ENCODE peak calls at places on chromosomes 6 and 20, in five cellular contexts. One of them, this sample, is unnamed.

GRCh38 chr6:37653933-37654565 is 43.6 kb downstream of the MDGA1 start:
- DNase-seq in activated naive CD8-positive, alpha-beta T cell treated with anti-CD3 and anti-CD28 coated beads, Interleukin-2, amount 10 ng/mL, durations not matched to agents 7 days and 5 days: no peak
- DNase-seq in cardiac fibroblast: peak; percentile 72
- DNase-seq in OCI-LY7: peak; percentile 50
- DNase-seq in DMS53: peak; percentile 62
- DNase-seq in this sample: peak; percentile 77

GRCh38 chr6:130893277-130893676 is 66.1 kb downstream of the SMLR1 start:
- DNase-seq in activated naive CD8-positive, alpha-beta T cell treated with anti-CD3 and anti-CD28 coated beads, Interleukin-2, amount 10 ng/mL, durations not matched to agents 7 days and 5 days: no peak
- DNase-seq in cardiac fibroblast: no peak
- DNase-seq in OCI-LY7: no peak
- DNase-seq in DMS53: no peak
- DNase-seq in this sample: no peak

GRCh38 chr20:36548704-36549627 is 7.6 kb downstream of the MYL9 start:
- DNase-seq in activated naive CD8-positive, alpha-beta T cell treated with anti-CD3 and anti-CD28 coated beads, Interleukin-2, amount 10 ng/mL, durations not matched to agents 7 days and 5 days: no peak
- DNase-seq in cardiac fibroblast: no peak
- DNase-seq in OCI-LY7: no peak
- DNase-seq in DMS53: no peak
- DNase-seq in this sample: no peak

GRCh38 chr6:36126553-36127458 is 3.5 kb upstream of the MAPK13 start:
- DNase-seq in activated naive CD8-positive, alpha-beta T cell treated with anti-CD3 and anti-CD28 coated beads, Interleukin-2, amount 10 ng/mL, durations not matched to agents 7 days and 5 days: no peak
- DNase-seq in cardiac fibroblast: peak; percentile 74
- DNase-seq in OCI-LY7: no peak
- DNase-seq in DMS53: no peak
- DNase-seq in this sample: peak; percentile 57

GRCh38 chr6:85035769-85036168 is 271.4 kb upstream of the TBX18 start:
- DNase-seq in activated naive CD8-positive, alpha-beta T cell treated with anti-CD3 and anti-CD28 coated beads, Interleukin-2, amount 10 ng/mL, durations not matched to agents 7 days and 5 days: no peak
- DNase-seq in cardiac fibroblast: no peak
- DNase-seq in OCI-LY7: no peak
- DNase-seq in DMS53: no peak
- DNase-seq in this sample: no peak

GRCh38 chr6:40148882-40149573 is 214.8 kb upstream of the MOCS1 start:
- DNase-seq in activated naive CD8-positive, alpha-beta T cell treated with anti-CD3 and anti-CD28 coated beads, Interleukin-2, amount 10 ng/mL, durations not matched to agents 7 days and 5 days: no peak
- DNase-seq in cardiac fibroblast: no peak
- DNase-seq in OCI-LY7: peak; percentile 79
- DNase-seq in DMS53: no peak
- DNase-seq in this sample: no peak

GRCh38 chr20:3082306-3082951 is 2.1 kb downstream of the AVP start:
- DNase-seq in activated naive CD8-positive, alpha-beta T cell treated with anti-CD3 and anti-CD28 coated beads, Interleukin-2, amount 10 ng/mL, durations not matched to agents 7 days and 5 days: no peak
- DNase-seq in cardiac fibroblast: no peak
- DNase-seq in OCI-LY7: no peak
- DNase-seq in DMS53: peak; percentile 57
- DNase-seq in this sample: no peak

GRCh38 chr20:64051532-64052325 is 2.3 kb upstream of the SOX18 start:
- DNase-seq in activated naive CD8-positive, alpha-beta T cell treated with anti-CD3 and anti-CD28 coated beads, Interleukin-2, amount 10 ng/mL, durations not matched to agents 7 days and 5 days: no peak
- DNase-seq in cardiac fibroblast: no peak
- DNase-seq in OCI-LY7: no peak
- DNase-seq in DMS53: no peak
- DNase-seq in this sample: no peak

GRCh38 chr20:24640686-24641085 is 171.3 kb downstream of the SYNDIG1 start:
- DNase-seq in activated naive CD8-positive, alpha-beta T cell treated with anti-CD3 and anti-CD28 coated beads, Interleukin-2, amount 10 ng/mL, durations not matched to agents 7 days and 5 days: no peak
- DNase-seq in cardiac fibroblast: no peak
- DNase-seq in OCI-LY7: no peak
- DNase-seq in DMS53: no peak
- DNase-seq in this sample: no peak

GRCh38 chr20:41006936-41007871 is 21.4 kb upstream of the TOP1 start:
- DNase-seq in activated naive CD8-positive, alpha-beta T cell treated with anti-CD3 and anti-CD28 coated beads, Interleukin-2, amount 10 ng/mL, durations not matched to agents 7 days and 5 days: no peak
- DNase-seq in cardiac fibroblast: no peak
- DNase-seq in OCI-LY7: no peak
- DNase-seq in DMS53: no peak
- DNase-seq in this sample: no peak

GRCh38 chr20:56985286-56985685 is 281.2 kb downstream of the BMP7 start:
- DNase-seq in activated naive CD8-positive, alpha-beta T cell treated with anti-CD3 and anti-CD28 coated beads, Interleukin-2, amount 10 ng/mL, durations not matched to agents 7 days and 5 days: no peak
- DNase-seq in cardiac fibroblast: no peak
- DNase-seq in OCI-LY7: no peak
- DNase-seq in DMS53: no peak
- DNase-seq in this sample: no peak

GRCh38 chr20:6026051-6026450 is 27.8 kb downstream of the LRRN4 start:
- DNase-seq in activated naive CD8-positive, alpha-beta T cell treated with anti-CD3 and anti-CD28 coated beads, Interleukin-2, amount 10 ng/mL, durations not matched to agents 7 days and 5 days: no peak
- DNase-seq in cardiac fibroblast: peak; percentile 61
- DNase-seq in OCI-LY7: no peak
- DNase-seq in DMS53: peak; percentile 55
- DNase-seq in this sample: peak; percentile 37

GRCh38 chr20:25353754-25354705 is 36.6 kb downstream of the ABHD12 start:
- DNase-seq in activated naive CD8-positive, alpha-beta T cell treated with anti-CD3 and anti-CD28 coated beads, Interleukin-2, amount 10 ng/mL, durations not matched to agents 7 days and 5 days: no peak
- DNase-seq in cardiac fibroblast: no peak
- DNase-seq in OCI-LY7: no peak
- DNase-seq in DMS53: no peak
- DNase-seq in this sample: no peak